ENCODE peak calls at places on chromosomes 6 and 20, in five cellular contexts. J is stimulated activated naive CD4-positive, alpha-beta T cell; I is anterior cingulate cortex; U is ACHN; T is NCI-H1092 treated with DMSO at 0.1 percent for 48 hours. D is an unnamed sample.

GRCh38 chr6:105510746-105511145 is 107.9 kb upstream of the PREP start:
- DNase-seq in J (no peak), I (no peak), U (no peak), T (no peak), D (no peak)

GRCh38 chr20:30985386-30985785 is 272.1 kb upstream of the DEFB115 start:
- DNase-seq in J (no peak), I (no peak), U (no peak), T (no peak), D (no peak)

GRCh38 chr6:34053721-34054120 is 92.2 kb downstream of the GRM4 start:
- DNase-seq in J (no peak), I (no peak), U (no peak), T (no peak), D (no peak)

GRCh38 chr20:50464026-50464724 is 46.0 kb upstream of the PTPN1 start:
- DNase-seq in J (peak), I (peak), U (peak), T (peak), D (peak)

GRCh38 chr20:21100590-21101452 is 5.3 kb downstream of the LINC00237 start:
- DNase-seq in J (no peak), I (no peak), U (no peak), T (peak), D (no peak)

GRCh38 chr6:26627843-26628242 is 31.1 kb downstream of the ABT1 start:
- DNase-seq in J (no peak), I (no peak), U (no peak), T (no peak), D (no peak)

GRCh38 chr20:60242836-60243520 is 284.8 kb downstream of the CDH26 start:
- DNase-seq in J (no peak), I (no peak), U (peak), T (no peak), D (no peak)

GRCh38 chr6:190596-191395 is 101.5 kb upstream of the DUSP22 start:
- DNase-seq in J (no peak), I (no peak), U (no peak), T (no peak), D (no peak)

GRCh38 chr20:62063601-62063980 is 2.1 kb downstream of the TAF4 start:
- DNase-seq in J (no peak), I (peak), U (no peak), T (no peak), D (no peak)

GRCh38 chr6:20875369-20875963 is 341.2 kb downstream of the CDKAL1 start:
- DNase-seq in J (no peak), I (no peak), U (peak), T (peak), D (no peak)

GRCh38 chr6:38909020-38909730 is 139.4 kb upstream of the GLP1R start:
- DNase-seq in J (no peak), I (no peak), U (no peak), T (no peak), D (peak)

GRCh38 chr20:4916991-4917881 is 84.1 kb downstream of the SLC23A2 start:
- DNase-seq in J (no peak), I (no peak), U (peak), T (no peak), D (no peak)

GRCh38 chr20:38321959-38322598 is 18.1 kb downstream of the BPI start:
- DNase-seq in J (no peak), I (no peak), U (peak), T (peak), D (peak)

GRCh38 chr6:28220164-28221133 is 4.6 kb upstream of the ZSCAN9 start:
- DNase-seq in J (no peak), I (no peak), U (no peak), T (no peak), D (no peak)

D was measured in NCI-H460.